ENCODE peak calls at places on chromosomes 12 and 14, in four cellular contexts. V, G, C and A are unnamed samples.

GRCh38 chr14:35806006-35806907 is 2.8 kb downstream of the RALGAPA1 start:
- DNase-seq in V (no peak), G (no peak), C (no peak), A (no peak)

GRCh38 chr14:94136575-94137331 is 7.3 kb upstream of the IFI27L2 start:
- DNase-seq in V (peak), G (peak), C (peak), A (peak)

GRCh38 chr12:47828967-47829482 is 9.3 kb upstream of the HDAC7 start:
- DNase-seq in V (no peak), G (peak), C (peak), A (no peak)

GRCh38 chr14:73935666-73936065 is 14.2 kb downstream of the FAM161B start:
- DNase-seq in V (no peak), G (peak), C (no peak), A (no peak)

GRCh38 chr12:115623764-115624334 is 653.6 kb downstream of the MED13L start:
- DNase-seq in V (no peak), G (no peak), C (peak), A (no peak)

GRCh38 chr14:68932219-68932618 is 46.9 kb downstream of the ACTN1 start:
- DNase-seq in V (no peak), G (no peak), C (peak), A (peak)

GRCh38 chr14:75822522-75823288 is 159.1 kb downstream of the TGFB3 start:
- DNase-seq in V (no peak), G (peak), C (no peak), A (no peak)

GRCh38 chr14:36020120-36021029 is 156.1 kb downstream of the PTCSC3 start:
- DNase-seq in V (no peak), G (no peak), C (no peak), A (no peak)

GRCh38 chr14:81315344-81315743 is 84.8 kb downstream of the STON2 start:
- DNase-seq in V (no peak), G (no peak), C (no peak), A (no peak)

GRCh38 chr14:93337143-93337753 is 4.4 kb upstream of the BTBD7 start:
- DNase-seq in V (no peak), G (no peak), C (no peak), A (no peak)

GRCh38 chr14:69839661-69840060 is 39.6 kb upstream of the SMOC1 start:
- DNase-seq in V (no peak), G (no peak), C (no peak), A (no peak)

GRCh38 chr12:12628013-12628412 is 16.3 kb downstream of the CREBL2 start:
- DNase-seq in V (no peak), G (peak), C (no peak), A (no peak)

GRCh38 chr12:2341871-2342270 is 289.1 kb downstream of the CACNA1C start:
- DNase-seq in V (no peak), G (peak), C (no peak), A (peak)

GRCh38 chr14:35403085-35403396 is 1.5 kb downstream of the NFKBIA start:
- DNase-seq in V (peak), G (peak), C (peak), A (no peak)

GRCh38 chr12:94148841-94149780 is 734 bp downstream of the PLXNC1 start:
- DNase-seq in V (peak), G (no peak), C (peak), A (peak)

GRCh38 chr12:127455347-127456265 is 811.4 kb upstream of the TMEM132C start:
- DNase-seq in V (no peak), G (no peak), C (no peak), A (no peak)

GRCh38 chr14:51395361-51395849 is 155.4 kb downstream of the TMX1 start:
- DNase-seq in V (no peak), G (peak), C (peak), A (no peak)

GRCh38 chr12:55820679-55821078 is 2.8 kb downstream of the ORMDL2 start:
- DNase-seq in V (no peak), G (peak), C (no peak), A (no peak)
- TF ChIP-seq CTCF in V (no peak), G (peak), C (no peak), A (no peak)

GRCh38 chr12:24948816-24949722 is at the start of gene BCAT1:
- DNase-seq in V (peak), G (peak), C (peak), A (peak)
- TF ChIP-seq CTCF in V (no peak), G (peak), C (no peak), A (no peak)

GRCh38 chr12:124855275-124855957 is 8.2 kb downstream of the SCARB1 start:
- DNase-seq in V (no peak), G (no peak), C (no peak), A (no peak)

GRCh38 chr12:124856842-124857178 is 6.9 kb downstream of the SCARB1 start:
- DNase-seq in V (no peak), G (no peak), C (no peak), A (no peak)

GRCh38 chr12:124854637-124855184 is 9.0 kb downstream of the SCARB1 start:
- DNase-seq in V (no peak), G (no peak), C (no peak), A (no peak)

GRCh38 chr12:124857921-124858461 is 5.7 kb downstream of the SCARB1 start:
- DNase-seq in V (no peak), G (no peak), C (no peak), A (no peak)

DNA sequence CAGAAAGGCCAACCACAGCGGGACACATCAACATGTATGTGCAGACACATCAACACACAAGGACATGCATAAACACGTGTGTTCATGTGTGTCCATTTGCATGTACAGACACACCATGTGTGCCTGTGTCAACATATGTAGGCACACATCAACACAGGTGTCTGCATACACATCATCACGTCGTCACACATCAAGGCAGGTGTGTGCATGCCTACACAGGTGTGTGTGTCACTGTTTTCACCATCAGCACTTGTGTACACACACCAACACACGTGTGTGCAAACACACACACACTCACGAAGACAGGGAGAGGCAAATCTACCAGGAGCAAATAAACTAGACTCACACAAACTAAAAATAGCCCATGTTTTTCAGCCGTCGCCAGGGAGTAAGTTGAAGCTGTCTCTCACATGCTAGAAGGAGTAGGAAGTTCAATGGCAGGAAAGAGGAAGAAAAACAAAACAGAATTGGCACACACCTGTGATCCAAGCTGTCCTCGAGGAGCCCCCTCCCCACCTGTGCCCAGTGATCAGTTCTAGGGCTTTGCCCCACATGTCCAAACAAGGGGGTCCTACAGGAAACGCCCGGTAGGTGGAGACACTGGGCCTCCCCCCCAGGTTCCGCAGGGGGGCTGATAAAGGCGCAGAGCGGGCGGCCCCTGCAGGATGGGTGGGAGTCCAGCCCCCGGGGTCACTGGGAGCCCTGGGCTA is 7.4 kb downstream of the SCARB1 start:
- DNase-seq in V (no peak), G (no peak), C (no peak), A (no peak)
- TF ChIP-seq CTCF in V (no peak), G (no peak), C (no peak), A (peak)

DNA sequence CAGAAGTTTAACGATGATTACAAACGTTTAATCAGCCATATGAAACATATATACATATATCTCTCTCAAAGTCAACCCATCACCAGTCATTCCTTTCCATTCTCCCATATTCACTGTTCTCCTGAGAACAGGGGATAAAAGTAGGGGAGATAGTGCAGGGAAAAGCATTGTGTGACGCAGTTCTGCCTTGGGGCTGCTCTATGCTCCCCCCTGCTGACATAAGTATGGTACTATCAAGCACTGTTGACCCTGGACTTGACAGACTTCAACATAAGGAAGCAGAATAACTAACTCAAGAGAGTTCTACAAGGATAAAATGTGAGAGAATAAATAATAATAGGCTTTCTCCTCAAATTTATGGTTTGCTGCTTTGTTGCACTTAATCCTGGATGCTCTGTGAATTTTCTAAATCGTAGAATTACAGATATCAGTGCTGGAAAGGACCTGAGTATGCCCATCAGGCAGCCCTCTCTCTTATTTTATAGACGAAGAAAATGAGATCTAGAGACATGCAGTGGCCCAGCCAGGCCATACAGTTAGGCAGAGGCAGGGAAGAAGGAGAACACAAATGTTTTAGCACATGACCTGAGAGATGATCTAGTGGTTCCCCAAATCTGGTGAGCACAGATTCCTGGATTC is 87.2 kb downstream of the SCN8A start:
- DNase-seq in V (peak), G (peak), C (no peak), A (no peak)
- TF ChIP-seq CTCF in V (peak), G (peak), C (peak), A (peak)

GRCh38 chr14:59296508-59296907 is 108.0 kb downstream of the DAAM1 start:
- DNase-seq in V (no peak), G (no peak), C (no peak), A (no peak)
- TF ChIP-seq CTCF in V (no peak), G (no peak), C (no peak), A (no peak)

GRCh38 chr14:64763801-64764511 is 59.7 kb downstream of the PLEKHG3 start:
- DNase-seq in V (no peak), G (peak), C (peak), A (no peak)
- TF ChIP-seq CTCF in V (no peak), G (no peak), C (no peak), A (no peak)

GRCh38 chr12:24025153-24025798 is 75.8 kb upstream of the SOX5 start:
- DNase-seq in V (no peak), G (no peak), C (no peak), A (no peak)

DNA sequence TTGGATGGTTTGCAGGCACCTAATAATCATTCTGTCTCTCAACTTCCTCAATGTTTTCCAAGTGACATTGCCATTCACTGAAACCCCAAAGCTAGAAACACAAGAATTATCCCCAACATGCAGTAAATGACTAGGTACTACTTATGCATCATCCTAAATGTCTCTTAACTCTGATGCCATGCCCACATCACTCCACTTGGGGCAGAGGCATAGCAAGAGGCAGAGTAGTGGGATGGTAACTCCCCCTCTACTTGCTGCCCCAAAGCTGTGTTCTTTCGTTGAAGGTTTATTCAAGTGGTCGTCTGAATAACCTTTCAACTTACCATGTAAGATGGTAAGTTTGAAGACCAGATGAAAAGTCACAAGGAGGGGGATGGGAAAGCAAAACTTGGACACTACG is 77.9 kb upstream of the SOX5 start:
- DNase-seq in V (no peak), G (no peak), C (no peak), A (no peak)
- TF ChIP-seq CTCF in V (no peak), G (no peak), C (no peak), A (no peak)

GRCh38 chr14:101223561-101224162 is 320.1 kb upstream of the RTL1 start:
- DNase-seq in V (peak), G (no peak), C (no peak), A (no peak)
- TF ChIP-seq CTCF in V (no peak), G (no peak), C (no peak), A (no peak)